ENCODE peak calls at places on chromosomes 13 and 19, in nine cellular contexts. Q is cardiac muscle cell; G is heart left ventricle; T is AG04450; N is Panc1; E is bronchial epithelial cell; D is tibial artery; U is naive thymus-derived CD4-positive, alpha-beta T cell; O is transverse colon. V is an unnamed sample.

GRCh38 chr19:18385675-18386542 is at the start of gene GDF15:
- DNase-seq in Q (peak; percentile 92), G (peak; percentile 76), T (peak; percentile 77), N (no peak), E (peak; percentile 41), D (peak; percentile 80), U (no peak), O (peak; percentile 96), V (no peak)

GRCh38 chr13:75764251-75764650 is 128.1 kb downstream of the LMO7 start:
- DNase-seq in Q (no peak), G (no peak), T (no peak), N (no peak), E (no peak), D (no peak), U (no peak), O (no peak), V (no peak)

GRCh38 chr19:50496189-50497029 is 14.6 kb downstream of the JOSD2 start:
- DNase-seq in Q (peak; percentile 49), G (peak; percentile 78), T (no peak), N (no peak), E (no peak), D (no peak), U (no peak), O (no peak), V (no peak)

GRCh38 chr19:29013988-29014387 is 199.0 kb downstream of the UQCRFS1 start:
- DNase-seq in Q (no peak), G (no peak), T (no peak), N (no peak), E (no peak), D (no peak), U (no peak), O (no peak), V (no peak)

GRCh38 chr13:78660130-78660857 is 1.3 kb upstream of the OBI1 start:
- DNase-seq in Q (peak; percentile 24), G (no peak), T (no peak), N (no peak), E (no peak), D (peak; percentile 20), U (no peak), O (peak; percentile 11), V (no peak)

GRCh38 chr13:30204564-30204963 is 102.8 kb downstream of the KATNAL1 start:
- DNase-seq in Q (no peak), G (no peak), T (no peak), N (no peak), E (no peak), D (no peak), U (no peak), O (no peak), V (no peak)

GRCh38 chr19:51724543-51724942 is 752 bp upstream of the HAS1 start:
- DNase-seq in Q (peak; percentile 52), G (no peak), T (no peak), N (no peak), E (peak; percentile 47), D (peak; percentile 38), U (no peak), O (no peak), V (no peak)

GRCh38 chr19:15274477-15274876 is 42.2 kb upstream of the EPHX3 start:
- DNase-seq in Q (no peak), G (no peak), T (no peak), N (no peak), E (no peak), D (no peak), U (no peak), O (no peak), V (no peak)

GRCh38 chr19:31068268-31068667 is 281.0 kb downstream of the TSHZ3 start:
- DNase-seq in Q (no peak), G (no peak), T (no peak), N (no peak), E (no peak), D (no peak), U (no peak), O (no peak), V (no peak)

GRCh38 chr19:31070676-31071075 is 278.6 kb downstream of the TSHZ3 start:
- DNase-seq in Q (no peak), G (no peak), T (no peak), N (no peak), E (no peak), D (no peak), U (no peak), O (no peak), V (no peak)

GRCh38 chr19:31070126-31070525 is 279.1 kb downstream of the TSHZ3 start:
- DNase-seq in Q (no peak), G (no peak), T (no peak), N (no peak), E (no peak), D (no peak), U (no peak), O (no peak), V (no peak)

GRCh38 chr19:31073485-31074221 is 275.6 kb downstream of the TSHZ3 start:
- DNase-seq in Q (no peak), G (no peak), T (no peak), N (no peak), E (no peak), D (no peak), U (no peak), O (no peak), V (no peak)

DNA sequence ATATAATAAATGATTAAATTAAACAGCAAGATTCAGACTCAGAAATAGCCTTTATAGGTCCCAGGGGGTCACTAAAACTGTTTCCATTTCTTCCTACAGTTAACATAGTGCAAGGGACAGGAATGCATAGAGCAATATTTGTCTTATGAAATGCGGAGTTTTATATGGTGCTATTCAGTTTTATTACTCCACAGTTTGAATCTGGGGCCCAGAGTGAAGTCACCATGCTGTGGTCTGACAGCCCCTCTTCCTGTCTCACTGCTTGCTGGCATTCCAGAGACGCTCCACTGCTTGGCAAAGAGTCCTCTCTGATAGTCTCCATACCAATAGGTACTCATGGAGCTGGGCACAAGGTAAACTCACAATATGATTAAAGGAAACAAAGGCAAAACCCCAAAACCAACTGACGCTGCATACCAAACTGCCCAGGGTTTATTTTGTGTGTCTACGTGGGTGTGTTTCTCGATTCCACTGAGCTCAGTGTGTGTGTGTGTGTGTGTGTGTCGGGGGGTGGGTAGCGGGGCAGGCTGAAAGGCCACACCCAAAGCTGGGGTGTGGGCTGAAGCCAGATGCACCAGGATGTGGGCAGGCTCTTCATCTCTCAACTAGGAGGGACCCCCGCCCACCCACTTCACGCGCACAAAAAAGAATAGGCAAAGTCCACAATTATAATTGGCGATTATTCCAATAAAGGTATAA is 277.9 kb downstream of the TSHZ3 start:
- DNase-seq in Q (no peak), G (no peak), T (no peak), N (no peak), E (no peak), D (no peak), U (no peak), O (peak; percentile 69), V (no peak)
- H3K4me3 ChIP-seq in Q (no peak overlapping the region), G (no peak overlapping the region), T (no peak overlapping the region), N (no peak overlapping the region), E (no peak overlapping the region), D (no peak overlapping the region), U (no peak overlapping the region), O (no peak overlapping the region), V (no peak overlapping the region)

GRCh38 chr13:97307096-97307495 is 85.0 kb downstream of the MBNL2 start:
- DNase-seq in Q (no peak), G (no peak), T (no peak), N (no peak), E (no peak), D (no peak), U (no peak), O (no peak), V (no peak)

GRCh38 chr13:97307882-97308624 is 85.9 kb downstream of the MBNL2 start:
- DNase-seq in Q (peak; percentile 63), G (no peak), T (no peak), N (no peak), E (peak; percentile 30), D (no peak), U (no peak), O (no peak), V (no peak)

GRCh38 chr13:97306106-97306505 is 84.0 kb downstream of the MBNL2 start:
- DNase-seq in Q (no peak), G (no peak), T (no peak), N (no peak), E (no peak), D (no peak), U (no peak), O (no peak), V (no peak)

GRCh38 chr13:97307544-97307881 is 85.4 kb downstream of the MBNL2 start:
- DNase-seq in Q (no peak), G (no peak), T (no peak), N (no peak), E (no peak), D (no peak), U (no peak), O (no peak), V (no peak)

GRCh38 chr13:97306646-97307045 is 84.5 kb downstream of the MBNL2 start:
- DNase-seq in Q (peak; percentile 45), G (no peak), T (no peak), N (no peak), E (no peak), D (no peak), U (no peak), O (no peak), V (no peak)
- H3K4me3 ChIP-seq in Q (no peak overlapping the region), G (no peak overlapping the region), T (no peak overlapping the region), N (no peak overlapping the region), E (no peak overlapping the region), D (no peak overlapping the region), U (no peak overlapping the region), O (no peak overlapping the region), V (no peak overlapping the region)

DNA sequence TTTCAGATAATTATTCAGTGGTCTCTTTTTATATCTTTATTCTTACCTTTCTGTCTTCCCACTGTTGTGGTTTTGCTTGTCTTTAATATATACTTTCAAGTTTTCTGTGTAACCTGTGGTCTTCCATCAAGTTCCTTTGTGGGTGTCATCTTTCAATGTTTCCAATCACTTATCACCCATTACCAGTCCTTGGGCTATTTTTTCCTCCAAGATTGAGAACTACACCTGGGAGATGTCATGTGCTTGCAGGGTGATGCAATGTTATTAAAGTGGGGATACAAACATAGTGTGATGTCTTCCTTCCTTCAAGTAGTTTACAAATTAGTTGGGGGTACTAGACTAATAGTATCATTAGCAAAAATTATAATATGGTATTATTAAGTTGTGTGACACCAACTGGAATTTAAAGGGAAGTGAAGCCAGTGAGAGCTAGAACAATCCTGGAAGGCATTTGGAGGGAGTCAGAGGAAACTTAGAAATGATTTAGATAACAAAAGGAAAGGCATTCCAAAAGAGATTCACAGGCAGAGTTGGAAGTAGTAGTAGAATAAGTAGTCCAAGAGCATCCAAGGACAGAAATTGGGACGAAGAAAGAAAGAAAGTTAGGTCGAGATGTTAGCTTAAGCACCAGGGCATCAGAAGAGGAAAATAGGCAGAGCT is 3.4 kb downstream of the FNDC3A start:
- DNase-seq in Q (peak; percentile 44), G (no peak), T (no peak), N (no peak), E (no peak), D (no peak), U (no peak), O (no peak), V (no peak)
- H3K4me3 ChIP-seq in Q (no peak overlapping the region), G (no peak overlapping the region), T (peak overlapping the region; percentile 18), N (peak overlapping the region; percentile 88), E (no peak overlapping the region), D (no peak overlapping the region), U (no peak overlapping the region), O (no peak overlapping the region), V (no peak overlapping the region)

DNA sequence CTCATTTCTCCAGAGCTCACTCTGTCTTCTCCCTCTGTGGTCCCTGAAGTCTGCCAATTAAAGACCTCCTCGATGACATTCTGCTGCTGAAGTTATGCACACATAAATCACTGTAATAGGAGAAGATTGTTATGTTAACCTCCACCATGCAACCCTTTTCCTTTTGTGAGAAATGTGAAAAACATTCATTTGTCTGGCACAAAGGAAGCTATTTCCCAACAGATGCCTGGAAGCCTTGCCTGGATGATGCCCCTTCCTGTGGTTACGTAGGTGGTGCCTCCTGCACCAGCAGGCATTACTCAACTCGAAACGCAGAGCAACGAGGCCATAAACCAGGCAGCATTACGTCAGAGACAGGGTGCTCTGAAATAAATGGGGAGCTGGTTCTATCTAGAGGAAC is 327.4 kb upstream of the ZNF507 start:
- DNase-seq in Q (peak; percentile 64), G (no peak), T (no peak), N (no peak), E (peak; percentile 21), D (no peak), U (no peak), O (peak; percentile 19), V (no peak)
- H3K4me3 ChIP-seq in Q (no peak overlapping the region), G (no peak overlapping the region), T (no peak overlapping the region), N (no peak overlapping the region), E (no peak overlapping the region), D (no peak overlapping the region), U (no peak overlapping the region), O (no peak overlapping the region), V (no peak overlapping the region)